ENCODE peak calls at places on chromosomes 3 and 15, in six cellular contexts. X, L, U, P, B and K are unnamed samples.

GRCh38 chr3:146472611-146473010 is 3.2 kb upstream of the PLSCR2 start:
- DNase-seq in X (no peak), L (no peak), U (no peak), P (no peak), B (no peak), K (no peak)

GRCh38 chr3:36434682-36435426 is 54.5 kb downstream of the STAC start:
- DNase-seq in X (no peak), L (no peak), U (no peak), P (no peak), B (no peak), K (no peak)

GRCh38 chr15:22944651-22945050 is 35.5 kb downstream of the CYFIP1 start:
- DNase-seq in X (no peak), L (no peak), U (no peak), P (peak), B (no peak), K (no peak)

GRCh38 chr3:125480656-125481374 is 39.2 kb downstream of the SNX4 start:
- DNase-seq in X (no peak), L (no peak), U (no peak), P (no peak), B (no peak), K (no peak)

GRCh38 chr3:25038907-25039306 is 389.2 kb upstream of the RARB start:
- DNase-seq in X (no peak), L (no peak), U (no peak), P (no peak), B (no peak), K (no peak)

GRCh38 chr3:86420990-86421739 is 569.8 kb downstream of the VGLL3 start:
- DNase-seq in X (no peak), L (no peak), U (no peak), P (no peak), B (no peak), K (no peak)

GRCh38 chr15:38438031-38438986 is 15.6 kb upstream of the FAM98B start:
- DNase-seq in X (peak), L (no peak), U (no peak), P (no peak), B (no peak), K (no peak)

GRCh38 chr3:56210201-56210774 is 258.0 kb downstream of the ERC2 start:
- DNase-seq in X (no peak), L (no peak), U (no peak), P (no peak), B (no peak), K (no peak)

GRCh38 chr15:45773149-45773548 is 138.3 kb downstream of the SQOR start:
- DNase-seq in X (no peak), L (no peak), U (no peak), P (no peak), B (no peak), K (no peak)

GRCh38 chr15:100763764-100764750 is 115.6 kb upstream of the ALDH1A3 start:
- DNase-seq in X (no peak), L (no peak), U (no peak), P (no peak), B (no peak), K (no peak)

GRCh38 chr3:55534876-55535275 is 47.8 kb upstream of the WNT5A start:
- DNase-seq in X (no peak), L (no peak), U (no peak), P (no peak), B (no peak), K (no peak)

GRCh38 chr15:70245932-70246622 is 148.4 kb upstream of the TLE3 start:
- DNase-seq in X (no peak), L (no peak), U (no peak), P (peak), B (no peak), K (no peak)

GRCh38 chr3:120875989-120876388 is 32.0 kb upstream of the STXBP5L start:
- DNase-seq in X (no peak), L (no peak), U (no peak), P (no peak), B (no peak), K (no peak)

GRCh38 chr15:74892313-74892712 is 2.5 kb downstream of the MPI start:
- DNase-seq in X (no peak), L (no peak), U (no peak), P (peak), B (no peak), K (no peak)

GRCh38 chr15:87498545-87498944 is 758.0 kb downstream of the NTRK3 start:
- DNase-seq in X (no peak), L (no peak), U (no peak), P (no peak), B (no peak), K (no peak)

GRCh38 chr15:66288796-66289195 is 4.6 kb upstream of the DIS3L start:
- DNase-seq in X (no peak), L (no peak), U (no peak), P (no peak), B (no peak), K (no peak)

GRCh38 chr3:155805204-155805801 is 775 bp downstream of the C3orf33 start:
- DNase-seq in X (peak), L (peak), U (no peak), P (peak), B (no peak), K (no peak)

GRCh38 chr15:89657691-89658200 is 2.5 kb upstream of the KIF7 start:
- DNase-seq in X (no peak), L (no peak), U (no peak), P (no peak), B (no peak), K (no peak)

GRCh38 chr15:56871180-56871579 is 47.3 kb upstream of the TCF12 start:
- DNase-seq in X (no peak), L (peak), U (no peak), P (no peak), B (no peak), K (no peak)

GRCh38 chr15:88627463-88627862 is 6.3 kb downstream of the AEN start:
- DNase-seq in X (no peak), L (no peak), U (no peak), P (peak), B (no peak), K (no peak)

GRCh38 chr15:60721706-60722105 is 242.8 kb upstream of the ICE2 start:
- DNase-seq in X (no peak), L (no peak), U (no peak), P (no peak), B (no peak), K (no peak)

GRCh38 chr3:112635674-112636073 is 5.3 kb downstream of the CCDC80 start:
- DNase-seq in X (no peak), L (no peak), U (peak), P (peak), B (no peak), K (peak)

GRCh38 chr3:9180764-9181117 is 68.7 kb downstream of the SRGAP3 start:
- DNase-seq in X (no peak), L (no peak), U (no peak), P (no peak), B (no peak), K (no peak)

GRCh38 chr15:100254694-100255093 is 87.1 kb downstream of the ADAMTS17 start:
- DNase-seq in X (no peak), L (no peak), U (no peak), P (no peak), B (peak), K (no peak)

GRCh38 chr15:99000001-99000590 is 7.5 kb downstream of the PGPEP1L start:
- DNase-seq in X (no peak), L (no peak), U (no peak), P (no peak), B (no peak), K (no peak)

GRCh38 chr3:25945836-25946235 is 155.9 kb downstream of the OXSM start:
- DNase-seq in X (no peak), L (no peak), U (no peak), P (no peak), B (no peak), K (no peak)

GRCh38 chr3:8954938-8955763 is 8.1 kb downstream of the RAD18 start:
- DNase-seq in X (peak), L (no peak), U (no peak), P (no peak), B (no peak), K (no peak)

GRCh38 chr3:170476291-170476690 is 57.6 kb downstream of the CLDN11 start:
- DNase-seq in X (no peak), L (no peak), U (no peak), P (no peak), B (peak), K (no peak)

GRCh38 chr15:31328425-31328998 is 1.9 kb downstream of the KLF13 start:
- DNase-seq in X (no peak), L (peak), U (no peak), P (no peak), B (no peak), K (no peak)

GRCh38 chr15:43794269-43795037 is 2.3 kb downstream of the SERF2 start:
- DNase-seq in X (no peak), L (no peak), U (no peak), P (no peak), B (no peak), K (no peak)

GRCh38 chr3:143040264-143040879 is 39.0 kb downstream of the U2SURP start:
- DNase-seq in X (peak), L (peak), U (no peak), P (no peak), B (no peak), K (no peak)

GRCh38 chr3:42118762-42119361 is 27.7 kb downstream of the TRAK1 start:
- DNase-seq in X (peak), L (peak), U (no peak), P (peak), B (no peak), K (no peak)

GRCh38 chr15:41853831-41854230 is 15.2 kb downstream of the PLA2G4B start:
- DNase-seq in X (no peak), L (no peak), U (no peak), P (no peak), B (no peak), K (no peak)

GRCh38 chr15:89111961-89112340 is 23.7 kb downstream of the ABHD2 start:
- DNase-seq in X (no peak), L (no peak), U (no peak), P (no peak), B (no peak), K (no peak)

GRCh38 chr15:53216036-53216435 is 425.9 kb upstream of the ONECUT1 start:
- DNase-seq in X (no peak), L (no peak), U (no peak), P (no peak), B (no peak), K (no peak)

GRCh38 chr3:42705039-42705767 is 2.6 kb upstream of the HHATL start:
- DNase-seq in X (no peak), L (no peak), U (peak), P (no peak), B (peak), K (no peak)

GRCh38 chr3:191417457-191417729 is 43.6 kb upstream of the PYDC2 start:
- DNase-seq in X (no peak), L (no peak), U (no peak), P (no peak), B (no peak), K (no peak)

GRCh38 chr3:191414732-191415131 is 46.2 kb upstream of the PYDC2 start:
- DNase-seq in X (no peak), L (no peak), U (no peak), P (no peak), B (no peak), K (no peak)

GRCh38 chr3:191412764-191413163 is 48.2 kb upstream of the PYDC2 start:
- DNase-seq in X (no peak), L (no peak), U (no peak), P (no peak), B (no peak), K (no peak)

GRCh38 chr3:191414286-191414685 is 46.7 kb upstream of the PYDC2 start:
- DNase-seq in X (no peak), L (no peak), U (no peak), P (no peak), B (no peak), K (no peak)

GRCh38 chr3:191415566-191415965 is 45.4 kb upstream of the PYDC2 start:
- DNase-seq in X (no peak), L (no peak), U (no peak), P (no peak), B (no peak), K (no peak)
- TF ChIP-seq EP300 in X (no peak), L (no peak), U (no peak), P (no peak), B (no peak), K (no peak)

GRCh38 chr3:32442766-32443165 is 51.1 kb downstream of the CMTM7 start:
- DNase-seq in X (no peak), L (no peak), U (no peak), P (no peak), B (no peak), K (no peak)

GRCh38 chr3:32447865-32448400 is 54.7 kb downstream of the CMTM6 start:
- DNase-seq in X (no peak), L (no peak), U (no peak), P (no peak), B (no peak), K (no peak)

GRCh38 chr3:32440481-32441350 is 49.1 kb downstream of the CMTM7 start:
- DNase-seq in X (no peak), L (no peak), U (no peak), P (no peak), B (peak), K (no peak)

GRCh38 chr3:32438596-32439344 is 47.1 kb downstream of the CMTM7 start:
- DNase-seq in X (no peak), L (no peak), U (no peak), P (no peak), B (peak), K (no peak)

DNA sequence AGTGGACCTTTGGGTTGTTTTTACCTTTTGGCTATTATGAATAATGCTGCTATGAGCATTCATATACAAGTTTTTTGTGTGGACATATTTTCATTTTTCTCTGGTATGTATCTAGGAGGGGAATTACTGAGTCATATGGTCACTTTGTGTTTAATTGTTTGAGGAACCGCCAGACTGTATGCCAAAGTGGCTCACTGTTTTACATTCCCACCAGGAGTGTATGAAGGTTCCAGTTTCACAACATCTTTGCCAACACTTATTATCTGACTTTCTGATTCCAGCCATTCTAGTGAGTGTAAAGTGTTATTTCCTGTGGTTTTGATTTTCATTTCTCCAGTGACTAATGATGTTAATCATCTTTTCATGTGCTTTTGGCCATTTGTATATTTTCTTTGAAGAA is 51.8 kb downstream of the CMTM7 start:
- DNase-seq in X (no peak), L (no peak), U (no peak), P (no peak), B (no peak), K (no peak)
- TF ChIP-seq EP300 in X (no peak), L (no peak), U (no peak), P (no peak), B (no peak), K (no peak)

GRCh38 chr3:188947401-188947982 is 224.3 kb upstream of the TPRG1 start:
- DNase-seq in X (peak), L (peak), U (peak), P (peak), B (peak), K (peak)
- TF ChIP-seq EP300 in X (no peak), L (no peak), U (no peak), P (no peak), B (no peak), K (peak)

DNA sequence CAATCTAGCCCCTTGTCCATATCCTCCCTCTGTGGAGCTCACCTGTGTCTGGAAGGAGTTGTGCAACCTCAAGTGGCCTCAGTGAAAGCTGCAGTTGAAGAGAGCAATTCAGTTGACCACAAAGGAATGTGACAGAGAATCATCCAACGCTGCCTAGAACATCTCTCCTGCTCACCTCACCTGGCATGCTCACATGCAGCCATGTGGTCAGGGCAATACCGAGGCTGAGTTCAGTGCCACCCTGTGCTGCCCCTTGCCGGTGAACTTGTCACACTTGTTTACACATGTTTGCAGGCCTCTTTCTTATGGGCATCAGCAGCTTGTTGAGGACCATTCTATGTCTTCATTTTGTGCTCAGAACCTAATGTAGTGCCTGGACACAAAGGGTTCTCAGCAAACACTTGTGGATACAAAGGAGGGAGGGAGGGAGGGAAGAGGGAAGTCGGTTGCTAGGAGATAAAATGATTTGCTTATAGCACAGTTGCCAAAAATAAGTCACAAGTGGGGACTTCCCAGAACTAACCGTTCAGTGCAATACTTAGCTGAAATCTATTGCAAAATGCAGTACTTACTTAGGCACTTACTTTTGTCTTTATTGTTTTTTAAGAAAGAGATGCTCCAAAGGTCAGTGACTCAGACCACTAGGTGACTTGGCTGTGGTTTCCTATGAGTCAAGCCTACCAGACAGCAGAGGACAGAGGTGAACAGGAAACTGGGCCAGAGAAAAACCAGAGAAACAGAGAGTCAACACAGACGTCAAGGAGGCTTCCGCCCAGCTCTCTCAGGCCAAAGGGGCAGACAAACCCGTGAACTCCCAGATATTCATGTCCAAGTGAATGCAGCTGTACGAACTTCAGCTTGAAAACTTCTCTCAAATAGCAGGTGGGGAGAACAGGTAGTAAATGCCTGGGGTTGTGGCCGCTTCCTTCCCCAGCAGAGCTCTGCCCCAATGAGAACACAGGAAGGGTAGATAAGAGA is 227.8 kb upstream of the CTNNB1 start:
- DNase-seq in X (peak), L (peak), U (peak), P (peak), B (no peak), K (peak)
- TF ChIP-seq EP300 in X (no peak), L (peak), U (peak), P (peak), B (no peak), K (peak)